ENCODE peak calls at places on chromosomes 16 and 17, in six cellular contexts. S is endodermal cell, J is BJ, C is stomach, Z is GM20000, K is endothelial cell. Y is an unnamed sample.

GRCh38 chr17:14593956-14594355 is 293.1 kb downstream of the HS3ST3B1 start:
- DNase-seq in S (no peak), J (no peak), Z (no peak), C (no peak), K (no peak), Y (no peak)

GRCh38 chr16:17194190-17194780 is 276.5 kb downstream of the XYLT1 start:
- DNase-seq in K (peak), J (no peak), S (peak), Z (peak), C (peak), Y (no peak)

GRCh38 chr16:50671644-50672260 is 9.4 kb downstream of the SNX20 start:
- DNase-seq in C (no peak), Z (peak), K (peak), S (peak), J (no peak), Y (no peak)

GRCh38 chr16:65663774-65664173 is 541.9 kb upstream of the CDH11 start:
- DNase-seq in J (no peak), K (no peak), S (no peak), C (no peak), Z (no peak), Y (no peak)

GRCh38 chr16:22684282-22685161 is 129.4 kb upstream of the HS3ST2 start:
- DNase-seq in C (no peak), J (no peak), K (no peak), Z (no peak), S (no peak), Y (no peak)

GRCh38 chr17:16877102-16877501 is 94.8 kb downstream of the TNFRSF13B start:
- DNase-seq in C (no peak), J (no peak), S (peak), K (no peak), Z (no peak), Y (no peak)

GRCh38 chr16:4814542-4815173 is 12.2 kb upstream of the ROGDI start:
- DNase-seq in S (peak), J (no peak), K (no peak), C (no peak), Z (no peak), Y (no peak)

GRCh38 chr17:50203086-50203485 is 1.7 kb upstream of the COL1A1 start:
- DNase-seq in J (no peak), K (no peak), Z (no peak), S (no peak), C (no peak), Y (peak)

GRCh38 chr17:72502111-72502939 is 381.5 kb downstream of the SOX9 start:
- DNase-seq in J (no peak), Z (no peak), S (peak), K (no peak), C (peak), Y (no peak)

GRCh38 chr16:75292691-75293090 is 41.3 kb upstream of the BCAR1 start:
- DNase-seq in Z (no peak), K (no peak), C (no peak), S (no peak), J (no peak), Y (no peak)

GRCh38 chr16:9499921-9500593 is 408.6 kb downstream of the HAPSTR1 start:
- DNase-seq in J (no peak), K (no peak), S (peak), Z (no peak), C (no peak), Y (no peak)

GRCh38 chr17:79192503-79193500 is 118.2 kb downstream of the ENGASE start:
- DNase-seq in S (peak), C (no peak), J (no peak), Z (peak), K (peak), Y (no peak)

GRCh38 chr17:83178533-83179201 is 99.3 kb downstream of the METRNL start:
- DNase-seq in S (peak), J (no peak), K (no peak), C (no peak), Z (no peak), Y (no peak)

GRCh38 chr17:39665642-39666221 is 583 bp downstream of the TCAP start:
- DNase-seq in S (peak), J (no peak), Z (no peak), C (no peak), K (no peak), Y (no peak)

GRCh38 chr16:87543436-87544191 is 50.8 kb upstream of the ZCCHC14 start:
- DNase-seq in S (no peak), K (no peak), J (no peak), C (no peak), Z (no peak), Y (no peak)

GRCh38 chr16:47574091-47575054 is 113.2 kb downstream of the PHKB start:
- DNase-seq in Z (no peak), J (no peak), S (no peak), C (no peak), K (no peak), Y (no peak)

GRCh38 chr16:149024-149675 is 3.3 kb upstream of the HBZ start:
- DNase-seq in J (no peak), K (no peak), C (no peak), Z (no peak), S (no peak), Y (no peak)

GRCh38 chr16:25707982-25708583 is 16.3 kb downstream of the HS3ST4 start:
- DNase-seq in S (peak), J (no peak), Z (peak), K (peak), C (peak), Y (no peak)

GRCh38 chr17:76466775-76467130 is 650 bp upstream of the AANAT start:
- DNase-seq in Z (no peak), J (no peak), K (no peak), C (no peak), S (no peak), Y (no peak)

GRCh38 chr16:1324286-1324826 is 9.1 kb upstream of the BAIAP3 start:
- DNase-seq in C (no peak), K (no peak), J (no peak), Z (no peak), S (no peak), Y (no peak)

GRCh38 chr17:81941484-81942166 is 4.5 kb upstream of the PYCR1 start:
- DNase-seq in J (no peak), Z (no peak), S (peak), C (no peak), K (no peak), Y (no peak)

GRCh38 chr16:88442811-88443576 is 10.1 kb upstream of the ZFPM1 start:
- DNase-seq in K (peak), J (no peak), Z (peak), C (peak), S (peak), Y (peak)

GRCh38 chr16:2524339-2524938 is 4.3 kb downstream of the AMDHD2 start:
- DNase-seq in K (no peak), S (no peak), Z (no peak), C (no peak), J (no peak), Y (no peak)

GRCh38 chr16:969508-970378 is 1.0 kb downstream of the LMF1 start:
- DNase-seq in J (no peak), S (no peak), Z (peak), C (no peak), K (no peak), Y (no peak)

GRCh38 chr16:22358000-22358399 is 16.4 kb downstream of the CDR2 start:
- DNase-seq in J (no peak), Z (no peak), S (no peak), K (no peak), C (no peak), Y (no peak)

GRCh38 chr17:44473367-44473766 is 29.8 kb downstream of the GPATCH8 start:
- DNase-seq in S (no peak), J (no peak), Z (no peak), C (no peak), K (no peak), Y (no peak)

GRCh38 chr17:42928714-42929496 is 28.3 kb downstream of the G6PC1 start:
- DNase-seq in C (peak), S (peak), K (peak), J (peak), Z (peak), Y (peak)
- TF ChIP-seq CTCF in C (peak), S (peak), K (peak), J (peak), Z (peak), Y (peak)

DNA sequence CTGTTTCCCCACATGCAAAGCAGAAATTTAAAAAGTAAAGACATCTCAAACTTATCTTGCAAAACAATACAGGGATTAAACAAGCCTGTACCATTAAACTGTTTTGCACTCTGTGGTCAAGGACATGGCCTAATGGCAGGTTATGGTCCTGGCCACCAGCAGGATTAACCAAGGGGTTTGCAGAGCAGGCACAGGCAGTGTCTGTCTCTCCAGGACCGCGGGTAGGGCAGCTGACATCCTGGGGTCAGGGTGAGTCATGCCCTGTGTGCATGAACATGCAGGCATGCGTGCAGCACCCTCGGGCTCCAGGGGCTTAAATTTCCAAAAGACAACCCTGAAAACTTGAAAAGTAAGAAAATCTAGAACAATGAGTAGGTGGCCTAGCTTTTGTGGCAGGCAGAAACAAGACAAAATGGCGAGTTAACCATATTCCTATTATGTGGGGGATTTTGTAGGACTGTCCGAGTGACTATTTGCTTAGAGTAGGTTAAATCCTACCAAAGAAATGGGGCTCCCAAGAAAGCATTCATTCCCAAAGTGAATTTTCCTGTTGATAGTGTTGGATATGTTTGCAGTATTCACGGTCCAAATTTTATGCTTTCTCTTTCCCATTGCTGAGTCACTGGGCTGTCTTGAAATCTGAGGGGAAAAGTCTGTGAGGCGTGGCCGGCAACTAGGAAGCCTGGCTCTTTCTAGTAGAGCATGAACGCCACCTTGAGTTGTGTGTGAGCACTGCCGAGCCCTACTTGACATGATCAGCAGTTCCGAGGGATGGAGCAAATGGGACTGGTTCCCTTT is 158.4 kb upstream of the FAM20A start:
- DNase-seq in Z (peak), K (peak), S (peak), J (peak), C (peak), Y (peak)
- TF ChIP-seq CTCF in Z (peak), K (peak), S (peak), J (peak), C (peak), Y (peak)

DNA sequence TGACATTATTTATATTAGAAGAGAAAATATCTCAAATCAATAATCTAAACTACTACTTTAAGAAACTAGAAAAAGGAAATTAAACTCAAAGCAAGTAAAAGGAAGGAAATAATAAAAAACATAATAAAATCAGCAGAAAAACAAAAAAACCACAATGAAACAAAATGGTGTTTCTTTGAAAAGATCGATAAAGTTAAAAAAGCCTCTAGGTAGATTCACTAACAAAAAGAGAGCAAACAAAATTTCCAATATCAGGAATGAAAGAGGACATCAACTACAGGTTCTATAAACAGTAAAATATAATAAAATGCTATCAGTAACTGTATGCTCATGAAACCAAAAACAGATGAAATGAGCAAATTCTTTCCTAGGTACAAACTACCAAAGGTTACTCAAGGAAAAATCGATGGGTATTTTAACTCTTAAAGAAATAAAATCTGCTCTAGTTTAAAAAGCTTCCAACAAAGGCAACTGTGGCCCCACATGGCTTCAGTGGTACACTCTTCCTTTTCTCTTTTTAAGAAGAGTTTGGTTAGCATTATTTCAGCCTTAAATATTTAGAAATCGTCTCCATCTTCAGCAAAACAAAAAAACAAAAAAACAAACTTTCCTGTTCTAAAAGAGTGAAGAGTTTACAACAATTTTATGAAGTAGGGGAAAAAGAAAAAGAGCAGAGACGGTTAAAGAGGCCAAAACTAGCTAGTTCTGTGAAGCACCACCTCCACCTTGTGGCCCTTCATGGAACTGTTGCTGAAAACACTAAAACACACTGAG is 102.2 kb downstream of the TRIM37 start:
- DNase-seq in Z (peak), J (no peak), S (peak), K (peak), C (peak), Y (peak)
- TF ChIP-seq CTCF in Z (peak), J (peak), S (peak), K (peak), C (peak), Y (peak)

GRCh38 chr16:30722443-30722842 is 23.5 kb downstream of the SRCAP start:
- DNase-seq in K (no peak), S (no peak), Z (no peak), J (no peak), C (no peak), Y (no peak)
- TF ChIP-seq CTCF in K (no peak), S (peak), Z (no peak), J (no peak), C (no peak), Y (no peak)

GRCh38 chr16:70642633-70643032 is 3.7 kb upstream of the IL34 start:
- DNase-seq in K (no peak), Z (no peak), S (no peak), J (no peak), C (no peak), Y (no peak)

GRCh38 chr16:70646260-70647241 is at the start of gene IL34:
- DNase-seq in C (no peak), K (no peak), Z (peak), S (no peak), J (no peak), Y (no peak)

GRCh38 chr16:70648606-70649005 is 2.2 kb downstream of the IL34 start:
- DNase-seq in S (no peak), J (no peak), K (no peak), C (no peak), Z (no peak), Y (no peak)

GRCh38 chr16:70647461-70648359 is 1.4 kb downstream of the IL34 start:
- DNase-seq in Z (peak), S (no peak), K (no peak), J (no peak), C (no peak), Y (no peak)

DNA sequence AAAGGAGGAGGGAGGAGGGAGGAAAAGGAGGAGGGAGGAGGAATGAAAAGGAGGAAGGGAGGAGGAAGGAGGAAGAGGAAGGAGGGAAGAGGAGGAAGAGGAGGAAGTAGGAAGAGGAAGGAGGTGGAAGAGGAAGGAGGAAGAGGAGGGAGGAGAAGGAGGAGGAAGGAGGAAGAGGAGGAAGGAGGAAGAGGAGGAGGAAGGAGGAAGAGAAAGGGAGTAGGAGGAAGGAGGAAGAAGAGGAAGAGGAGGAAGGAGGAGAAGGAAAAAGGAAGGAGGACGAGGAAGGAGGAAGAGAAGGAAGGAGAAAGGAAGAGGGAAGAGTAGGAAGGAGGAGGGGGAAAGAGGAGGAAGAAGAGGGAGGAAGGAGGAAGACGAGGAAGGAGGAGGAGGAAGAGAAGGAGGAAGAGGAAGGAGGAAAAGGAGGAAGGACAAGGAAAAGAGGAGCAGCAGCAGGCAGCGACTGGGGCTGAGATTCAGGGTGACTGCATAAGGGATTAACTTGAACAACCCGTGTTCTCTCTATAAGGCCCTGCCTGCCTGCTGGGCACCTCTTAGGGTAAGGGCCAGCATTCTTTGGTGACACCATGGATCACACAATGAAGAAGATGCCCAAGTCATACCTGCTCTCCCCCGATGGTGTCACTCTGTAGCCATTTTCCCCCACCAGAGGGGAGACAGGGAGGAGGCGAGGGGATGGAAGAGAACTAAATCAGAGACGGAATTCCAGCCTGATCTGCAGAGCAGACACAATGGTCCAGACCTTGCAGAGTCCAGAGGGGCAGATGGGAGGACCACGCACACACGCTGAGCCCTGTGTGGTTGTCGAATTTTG is 1.4 kb upstream of the IL34 start:
- DNase-seq in S (peak), C (no peak), K (no peak), J (no peak), Z (peak), Y (no peak)
- TF ChIP-seq CTCF in S (peak), C (no peak), K (no peak), J (no peak), Z (no peak), Y (no peak)

GRCh38 chr16:72961863-72962262 is 86.1 kb downstream of the ZFHX3 start:
- DNase-seq in K (no peak), C (no peak), J (no peak), S (peak), Z (no peak), Y (no peak)

GRCh38 chr16:72960101-72960500 is 87.8 kb downstream of the ZFHX3 start:
- DNase-seq in K (no peak), C (no peak), Z (no peak), J (no peak), S (no peak), Y (no peak)

GRCh38 chr16:72959301-72959996 is 88.5 kb downstream of the ZFHX3 start:
- DNase-seq in J (no peak), K (no peak), S (no peak), C (no peak), Z (no peak), Y (no peak)

GRCh38 chr16:72962347-72962746 is 85.6 kb downstream of the ZFHX3 start:
- DNase-seq in Z (no peak), J (no peak), K (no peak), C (no peak), S (no peak), Y (no peak)

GRCh38 chr16:72961115-72961832 is 86.7 kb downstream of the ZFHX3 start:
- DNase-seq in Z (no peak), J (no peak), K (no peak), C (no peak), S (no peak), Y (no peak)
- TF ChIP-seq CTCF in Z (no peak), J (peak), K (no peak), C (peak), S (peak), Y (peak)

Y was measured in AG09319.